ENCODE peak calls at places on chromosome X, in eight cellular contexts. J is SW480, Z is pulmonary artery endothelial cell, U is hypothalamus, R is LoVo, E is kidney glomerular epithelial cell, V is Kasumi-1, T is amygdala. N is an unnamed sample.

GRCh38 chrX:64885850-64886249 is 90.4 kb downstream of the ZC4H2 start:
- DNase-seq in J (peak; percentile 9), V (peak; percentile 5), E (no peak), U (no peak), T (no peak), Z (no peak), R (no peak), N (no peak)

GRCh38 chrX:44529315-44529714 is 13.3 kb downstream of the FUNDC1 start:
- DNase-seq in V (no peak), T (no peak), R (no peak), Z (no peak), U (no peak), E (no peak), J (no peak), N (no peak)

GRCh38 chrX:68829594-68830485 is 1.0 kb downstream of the EFNB1 start:
- DNase-seq in R (no peak), V (no peak), J (peak; percentile 16), E (no peak), U (no peak), T (no peak), Z (no peak), N (no peak)

GRCh38 chrX:136629084-136629750 is 18.7 kb upstream of the CD40LG start:
- DNase-seq in U (no peak), Z (no peak), V (no peak), J (no peak), R (no peak), E (no peak), T (no peak), N (no peak)

GRCh38 chrX:133376422-133376821 is 38.9 kb downstream of the GPC4 start:
- DNase-seq in E (no peak), Z (no peak), T (no peak), V (no peak), R (no peak), U (no peak), J (no peak), N (no peak)

GRCh38 chrX:32448320-32448719 is 763.0 kb downstream of the DMD start:
- DNase-seq in V (peak; percentile 47), U (no peak), R (no peak), T (no peak), Z (no peak), J (peak; percentile 0), E (no peak), N (no peak)

GRCh38 chrX:40543661-40544328 is 37.0 kb upstream of the ATP6AP2 start:
- DNase-seq in Z (peak; percentile 67), T (no peak), J (no peak), E (peak; percentile 68), V (peak; percentile 14), R (peak; percentile 35), U (no peak), N (peak; percentile 28)

GRCh38 chrX:102995316-102995715 is 58.2 kb downstream of the RAB40AL start:
- DNase-seq in U (no peak), T (no peak), E (no peak), R (no peak), Z (no peak), J (no peak), V (no peak), N (no peak)

GRCh38 chrX:57155171-57155570 is 18.0 kb upstream of the SPIN2A start:
- DNase-seq in Z (no peak), R (peak; percentile 46), E (no peak), V (no peak), T (no peak), U (no peak), J (no peak), N (no peak)

GRCh38 chrX:150324919-150325318 is 38.2 kb upstream of the MAMLD1 start:
- DNase-seq in E (no peak), Z (no peak), R (no peak), J (no peak), V (no peak), T (no peak), U (no peak), N (no peak)

GRCh38 chrX:119887721-119888425 is 7.8 kb upstream of the AKAP14 start:
- DNase-seq in T (peak; percentile 21), U (peak; percentile 9), Z (no peak), V (peak; percentile 58), E (peak; percentile 12), J (no peak), R (peak; percentile 58), N (peak; percentile 74)

GRCh38 chrX:10011261-10011931 is 44.2 kb downstream of the CLDN34 start:
- DNase-seq in V (no peak), Z (no peak), E (no peak), U (no peak), R (no peak), J (no peak), T (no peak), N (no peak)

GRCh38 chrX:118566359-118566758 is 70.7 kb downstream of the DOCK11 start:
- DNase-seq in V (no peak), J (no peak), R (no peak), U (no peak), T (no peak), Z (no peak), E (no peak), N (no peak)

GRCh38 chrX:154458954-154459829 is 1.1 kb downstream of the PLXNA3 start:
- DNase-seq in T (peak; percentile 28), R (peak; percentile 42), V (no peak), Z (no peak), E (no peak), J (peak; percentile 60), U (peak; percentile 5), N (no peak)

GRCh38 chrX:132737743-132738142 is 220.7 kb downstream of the HS6ST2 start:
- DNase-seq in R (no peak), Z (no peak), J (no peak), U (no peak), E (no peak), V (peak; percentile 40), T (no peak), N (no peak)

GRCh38 chrX:14913241-14913640 is 40.0 kb downstream of the MOSPD2 start:
- DNase-seq in E (no peak), Z (no peak), U (no peak), J (no peak), V (no peak), T (no peak), R (no peak), N (no peak)

GRCh38 chrX:48458711-48459110 is 11.3 kb downstream of the SLC38A5 start:
- DNase-seq in T (no peak), U (no peak), Z (no peak), V (no peak), E (no peak), J (no peak), R (no peak), N (no peak)

GRCh38 chrX:38632516-38632915 is 71.2 kb downstream of the TSPAN7 start:
- DNase-seq in E (no peak), Z (no peak), V (no peak), U (no peak), T (no peak), R (no peak), J (no peak), N (no peak)

GRCh38 chrX:150899191-150899757 is 806 bp upstream of the CD99L2 start:
- DNase-seq in T (peak; percentile 22), J (peak; percentile 42), Z (no peak), U (peak; percentile 47), V (peak; percentile 48), E (no peak), R (no peak), N (peak; percentile 5)

GRCh38 chrX:105775672-105776071 is 46.7 kb upstream of the NRK start:
- DNase-seq in V (no peak), E (no peak), R (no peak), U (no peak), Z (no peak), J (no peak), T (no peak), N (no peak)

GRCh38 chrX:12480956-12481355 is 310.3 kb upstream of the PRPS2 start:
- DNase-seq in T (no peak), V (no peak), R (no peak), J (no peak), Z (no peak), E (no peak), U (no peak), N (no peak)

GRCh38 chrX:118675336-118675965 is 52.0 kb upstream of the IL13RA1 start:
- DNase-seq in R (no peak), V (no peak), E (no peak), T (no peak), U (no peak), J (no peak), Z (no peak), N (no peak)

GRCh38 chrX:153494541-153495361 is at the start of gene BGN:
- DNase-seq in E (no peak), J (no peak), R (no peak), Z (peak; percentile 32), V (peak; percentile 13), U (no peak), T (no peak), N (peak; percentile 32)

GRCh38 chrX:148500428-148501120 is at the start of gene AFF2:
- DNase-seq in E (no peak), T (no peak), R (no peak), U (peak; percentile 4), J (peak; percentile 22), Z (no peak), V (peak; percentile 8), N (peak; percentile 45)

GRCh38 chrX:27555514-27555913 is 34.6 kb upstream of the DCAF8L2 start:
- DNase-seq in J (peak; percentile 21), V (peak; percentile 18), T (no peak), Z (no peak), E (no peak), R (peak; percentile 7), U (no peak), N (no peak)

GRCh38 chrX:107154787-107155620 is 36.4 kb upstream of the RBM41 start:
- DNase-seq in V (no peak), E (no peak), R (peak; percentile 25), J (peak; percentile 73), Z (no peak), U (no peak), T (no peak), N (no peak)

N was measured in neural crest cell.